ENCODE peak calls at places on chromosomes 5 and 9, in nine cellular contexts. One of them, this sample, is unnamed.

GRCh38 chr9:77402286-77402685 is 225.0 kb downstream of the VPS13A start:
- DNase-seq in GM10248: no peak
- DNase-seq in transverse colon: no peak
- DNase-seq in naive thymus-derived CD4-positive, alpha-beta T cell: no peak
- DNase-seq in coronary artery: no peak
- DNase-seq in ACHN: no peak
- DNase-seq in hypothalamus: no peak
- DNase-seq in T-helper 9 cell: no peak
- DNase-seq in KBM-7: no peak
- DNase-seq in this sample: no peak

GRCh38 chr5:65775476-65775875 is 53.5 kb downstream of the NLN start:
- DNase-seq in hypothalamus: no peak
- DNase-seq in GM10248: no peak
- DNase-seq in KBM-7: no peak
- DNase-seq in ACHN: no peak
- DNase-seq in coronary artery: no peak
- DNase-seq in transverse colon: no peak
- DNase-seq in naive thymus-derived CD4-positive, alpha-beta T cell: no peak
- DNase-seq in T-helper 9 cell: no peak
- DNase-seq in this sample: no peak

GRCh38 chr5:43873791-43874190 is 270.8 kb downstream of the NNT start:
- DNase-seq in hypothalamus: no peak
- DNase-seq in KBM-7: no peak
- DNase-seq in coronary artery: no peak
- DNase-seq in GM10248: no peak
- DNase-seq in T-helper 9 cell: no peak
- DNase-seq in naive thymus-derived CD4-positive, alpha-beta T cell: no peak
- DNase-seq in ACHN: no peak
- DNase-seq in transverse colon: no peak
- DNase-seq in this sample: no peak

GRCh38 chr5:71973563-71973962 is 133.7 kb upstream of the MAP1B start:
- DNase-seq in naive thymus-derived CD4-positive, alpha-beta T cell: no peak
- DNase-seq in ACHN: no peak
- DNase-seq in T-helper 9 cell: no peak
- DNase-seq in transverse colon: no peak
- DNase-seq in hypothalamus: no peak
- DNase-seq in KBM-7: no peak
- DNase-seq in GM10248: no peak
- DNase-seq in coronary artery: no peak
- DNase-seq in this sample: no peak

GRCh38 chr9:95486318-95486717 is 30.5 kb downstream of the PTCH1 start:
- DNase-seq in naive thymus-derived CD4-positive, alpha-beta T cell: no peak
- DNase-seq in hypothalamus: no peak
- DNase-seq in GM10248: no peak
- DNase-seq in T-helper 9 cell: no peak
- DNase-seq in KBM-7: no peak
- DNase-seq in ACHN: no peak
- DNase-seq in transverse colon: no peak
- DNase-seq in coronary artery: no peak
- DNase-seq in this sample: no peak

GRCh38 chr5:122751293-122751753 is 23.6 kb upstream of the SNX2 start:
- DNase-seq in hypothalamus: no peak
- DNase-seq in T-helper 9 cell: no peak
- DNase-seq in coronary artery: no peak
- DNase-seq in KBM-7: no peak
- DNase-seq in ACHN: no peak
- DNase-seq in GM10248: no peak
- DNase-seq in transverse colon: no peak
- DNase-seq in naive thymus-derived CD4-positive, alpha-beta T cell: no peak
- DNase-seq in this sample: no peak

GRCh38 chr9:93586290-93587057 is 10.1 kb downstream of the PHF2 start:
- DNase-seq in naive thymus-derived CD4-positive, alpha-beta T cell: no peak
- DNase-seq in KBM-7: no peak
- DNase-seq in transverse colon: no peak
- DNase-seq in T-helper 9 cell: no peak
- DNase-seq in GM10248: no peak
- DNase-seq in hypothalamus: no peak
- DNase-seq in coronary artery: peak; percentile 56
- DNase-seq in ACHN: no peak
- DNase-seq in this sample: no peak

GRCh38 chr9:94913550-94913949 is 187.1 kb downstream of the AOPEP start:
- DNase-seq in KBM-7: no peak
- DNase-seq in hypothalamus: no peak
- DNase-seq in transverse colon: no peak
- DNase-seq in GM10248: no peak
- DNase-seq in naive thymus-derived CD4-positive, alpha-beta T cell: no peak
- DNase-seq in ACHN: no peak
- DNase-seq in coronary artery: no peak
- DNase-seq in T-helper 9 cell: no peak
- DNase-seq in this sample: no peak

GRCh38 chr5:60578295-60578694 is 121.7 kb downstream of the DEPDC1B start:
- DNase-seq in ACHN: no peak
- DNase-seq in T-helper 9 cell: no peak
- DNase-seq in GM10248: no peak
- DNase-seq in hypothalamus: no peak
- DNase-seq in coronary artery: no peak
- DNase-seq in transverse colon: no peak
- DNase-seq in KBM-7: peak; percentile 80
- DNase-seq in naive thymus-derived CD4-positive, alpha-beta T cell: no peak
- DNase-seq in this sample: no peak

GRCh38 chr9:69379250-69379982 is 54.4 kb downstream of the ENTREP1 start:
- DNase-seq in T-helper 9 cell: no peak
- DNase-seq in hypothalamus: no peak
- DNase-seq in GM10248: no peak
- DNase-seq in transverse colon: no peak
- DNase-seq in naive thymus-derived CD4-positive, alpha-beta T cell: no peak
- DNase-seq in KBM-7: no peak
- DNase-seq in ACHN: peak; percentile 27
- DNase-seq in coronary artery: no peak
- DNase-seq in this sample: peak; percentile 27

GRCh38 chr5:157494178-157494830 is 34.3 kb downstream of the NIPAL4 start:
- DNase-seq in T-helper 9 cell: no peak
- DNase-seq in ACHN: no peak
- DNase-seq in hypothalamus: no peak
- DNase-seq in GM10248: peak; percentile 44
- DNase-seq in coronary artery: no peak
- DNase-seq in transverse colon: no peak
- DNase-seq in naive thymus-derived CD4-positive, alpha-beta T cell: no peak
- DNase-seq in KBM-7: no peak
- DNase-seq in this sample: no peak

GRCh38 chr9:86500667-86501435 is 146.6 kb upstream of the TUT7 start:
- DNase-seq in GM10248: no peak
- DNase-seq in naive thymus-derived CD4-positive, alpha-beta T cell: no peak
- DNase-seq in hypothalamus: no peak
- DNase-seq in KBM-7: no peak
- DNase-seq in ACHN: no peak
- DNase-seq in transverse colon: no peak
- DNase-seq in coronary artery: no peak
- DNase-seq in T-helper 9 cell: no peak
- DNase-seq in this sample: no peak

GRCh38 chr9:13707635-13708410 is 428.3 kb upstream of the MPDZ start:
- DNase-seq in naive thymus-derived CD4-positive, alpha-beta T cell: no peak
- DNase-seq in hypothalamus: no peak
- DNase-seq in transverse colon: no peak
- DNase-seq in T-helper 9 cell: no peak
- DNase-seq in GM10248: no peak
- DNase-seq in coronary artery: no peak
- DNase-seq in KBM-7: no peak
- DNase-seq in ACHN: no peak
- DNase-seq in this sample: no peak

GRCh38 chr9:127444283-127444920 is 6.8 kb downstream of the RPL12 start:
- DNase-seq in naive thymus-derived CD4-positive, alpha-beta T cell: no peak
- DNase-seq in coronary artery: no peak
- DNase-seq in hypothalamus: no peak
- DNase-seq in T-helper 9 cell: no peak
- DNase-seq in KBM-7: no peak
- DNase-seq in GM10248: no peak
- DNase-seq in ACHN: peak; percentile 7
- DNase-seq in transverse colon: no peak
- DNase-seq in this sample: no peak

GRCh38 chr9:113151696-113152630 is 1.2 kb downstream of the SLC31A2 start:
- DNase-seq in GM10248: no peak
- DNase-seq in naive thymus-derived CD4-positive, alpha-beta T cell: no peak
- DNase-seq in hypothalamus: no peak
- DNase-seq in coronary artery: no peak
- DNase-seq in ACHN: no peak
- DNase-seq in KBM-7: peak; percentile 44
- DNase-seq in T-helper 9 cell: no peak
- DNase-seq in transverse colon: peak; percentile 32
- DNase-seq in this sample: no peak

GRCh38 chr5:176850371-176851245 is 40.2 kb downstream of the UNC5A start:
- DNase-seq in GM10248: no peak
- DNase-seq in KBM-7: no peak
- DNase-seq in ACHN: no peak
- DNase-seq in hypothalamus: no peak
- DNase-seq in naive thymus-derived CD4-positive, alpha-beta T cell: no peak
- DNase-seq in transverse colon: no peak
- DNase-seq in T-helper 9 cell: no peak
- DNase-seq in coronary artery: no peak
- DNase-seq in this sample: no peak

GRCh38 chr5:180333661-180334060 is 19.5 kb downstream of the GFPT2 start:
- DNase-seq in T-helper 9 cell: no peak
- DNase-seq in naive thymus-derived CD4-positive, alpha-beta T cell: no peak
- DNase-seq in ACHN: no peak
- DNase-seq in coronary artery: no peak
- DNase-seq in hypothalamus: no peak
- DNase-seq in GM10248: no peak
- DNase-seq in transverse colon: no peak
- DNase-seq in KBM-7: no peak
- DNase-seq in this sample: no peak

GRCh38 chr9:134724231-134724911 is 82.8 kb downstream of the COL5A1 start:
- DNase-seq in GM10248: no peak
- DNase-seq in KBM-7: no peak
- DNase-seq in transverse colon: no peak
- DNase-seq in T-helper 9 cell: no peak
- DNase-seq in hypothalamus: no peak
- DNase-seq in naive thymus-derived CD4-positive, alpha-beta T cell: no peak
- DNase-seq in coronary artery: no peak
- DNase-seq in ACHN: no peak
- DNase-seq in this sample: no peak

GRCh38 chr5:168425997-168426863 is 60.0 kb upstream of the RARS1 start:
- DNase-seq in ACHN: no peak
- DNase-seq in KBM-7: no peak
- DNase-seq in transverse colon: no peak
- DNase-seq in T-helper 9 cell: no peak
- DNase-seq in coronary artery: no peak
- DNase-seq in naive thymus-derived CD4-positive, alpha-beta T cell: no peak
- DNase-seq in GM10248: no peak
- DNase-seq in hypothalamus: no peak
- DNase-seq in this sample: peak; percentile 88

GRCh38 chr9:112719696-112720095 is 1.8 kb upstream of the INIP start:
- DNase-seq in T-helper 9 cell: no peak
- DNase-seq in KBM-7: no peak
- DNase-seq in hypothalamus: no peak
- DNase-seq in coronary artery: no peak
- DNase-seq in naive thymus-derived CD4-positive, alpha-beta T cell: no peak
- DNase-seq in ACHN: no peak
- DNase-seq in GM10248: no peak
- DNase-seq in transverse colon: no peak
- DNase-seq in this sample: no peak

GRCh38 chr9:77697238-77697984 is 49.3 kb upstream of the GNA14 start:
- DNase-seq in ACHN: no peak
- DNase-seq in naive thymus-derived CD4-positive, alpha-beta T cell: no peak
- DNase-seq in GM10248: no peak
- DNase-seq in KBM-7: no peak
- DNase-seq in T-helper 9 cell: no peak
- DNase-seq in hypothalamus: no peak
- DNase-seq in coronary artery: no peak
- DNase-seq in transverse colon: no peak
- DNase-seq in this sample: no peak

GRCh38 chr9:131038256-131039128 is 29.5 kb downstream of the LAMC3 start:
- DNase-seq in naive thymus-derived CD4-positive, alpha-beta T cell: no peak
- DNase-seq in GM10248: no peak
- DNase-seq in coronary artery: no peak
- DNase-seq in ACHN: no peak
- DNase-seq in KBM-7: no peak
- DNase-seq in T-helper 9 cell: no peak
- DNase-seq in hypothalamus: no peak
- DNase-seq in transverse colon: no peak
- DNase-seq in this sample: no peak